ENCODE peak calls at places on chromosome 22, in five cellular contexts. P is fibroblast of lung; V is CD4-positive, CD25-positive, alpha-beta regulatory T cell; K is IMR-90; U is spleen. S is an unnamed sample.
A peak's percentile ranks its signal among the peaks of the same experiment; 100 is the strongest.

GRCh38 chr22:25447689-25448434 is 116.6 kb upstream of the GRK3 start:
- DNase-seq in P (peak; percentile 64), V (peak; percentile 84), K (peak; percentile 78), U (peak; percentile 97), S (peak; percentile 88)

GRCh38 chr22:50545522-50546325 is at the start of gene KLHDC7B:
- DNase-seq in P (no peak), V (no peak), K (peak; percentile 35), U (peak; percentile 79), S (no peak)

GRCh38 chr22:42425337-42425988 is 6.7 kb downstream of the NFAM1 start:
- DNase-seq in P (no peak), V (no peak), K (no peak), U (no peak), S (no peak)

GRCh38 chr22:33180371-33180770 is 122.2 kb upstream of the SYN3 start:
- DNase-seq in P (no peak), V (no peak), K (no peak), U (no peak), S (no peak)

GRCh38 chr22:41725510-41726110 is 26.3 kb downstream of the MEI1 start:
- DNase-seq in P (no peak), V (no peak), K (peak; percentile 12), U (no peak), S (no peak)

GRCh38 chr22:36017661-36018091 is 10.9 kb downstream of the RBFOX2 start:
- DNase-seq in P (no peak), V (no peak), K (no peak), U (no peak), S (no peak)

GRCh38 chr22:36510966-36511881 is 4.4 kb upstream of the FOXRED2 start:
- DNase-seq in P (peak; percentile 44), V (no peak), K (peak; percentile 51), U (no peak), S (no peak)

GRCh38 chr22:26143801-26144325 is 25.4 kb upstream of the SEZ6L start:
- DNase-seq in P (no peak), V (no peak), K (no peak), U (no peak), S (no peak)

GRCh38 chr22:35376728-35377472 is 4.0 kb upstream of the HMOX1 start:
- DNase-seq in P (peak; percentile 97), V (no peak), K (peak; percentile 99), U (peak; percentile 93), S (no peak)

GRCh38 chr22:35313311-35314121 is 13.8 kb downstream of the TOM1 start:
- DNase-seq in P (peak; percentile 96), V (no peak), K (peak; percentile 96), U (peak; percentile 49), S (no peak)

GRCh38 chr22:39927544-39927943 is 26.7 kb downstream of the GRAP2 start:
- DNase-seq in P (no peak), V (no peak), K (no peak), U (no peak), S (no peak)

GRCh38 chr22:24155597-24156145 is 25.6 kb upstream of the SUSD2 start:
- DNase-seq in P (peak; percentile 72), V (no peak), K (peak; percentile 65), U (peak; percentile 94), S (peak; percentile 59)

GRCh38 chr22:31508536-31508935 is 12.2 kb downstream of the SFI1 start:
- DNase-seq in P (no peak), V (no peak), K (no peak), U (no peak), S (no peak)

GRCh38 chr22:16932577-16932976 is 75.4 kb downstream of the GAB4 start:
- DNase-seq in P (no peak), V (no peak), K (no peak), U (no peak), S (no peak)

GRCh38 chr22:40525250-40525884 is 111.2 kb downstream of the MRTFA start:
- DNase-seq in P (no peak), V (peak; percentile 52), K (peak; percentile 46), U (peak; percentile 85), S (peak; percentile 50)

GRCh38 chr22:44151661-44152060 is 29.1 kb upstream of the PARVG start:
- DNase-seq in P (peak; percentile 86), V (no peak), K (peak; percentile 78), U (no peak), S (no peak)

GRCh38 chr22:18152519-18152918 is 2.5 kb downstream of the USP18 start:
- DNase-seq in P (no peak), V (no peak), K (no peak), U (no peak), S (no peak)

GRCh38 chr22:42336527-42337227 is 66.2 kb upstream of the TCF20 start:
- DNase-seq in P (no peak), V (no peak), K (no peak), U (no peak), S (no peak)

GRCh38 chr22:27075028-27075678 is 417.8 kb downstream of the MIAT start:
- DNase-seq in P (no peak), V (no peak), K (no peak), U (no peak), S (no peak)

GRCh38 chr22:24005201-24005600 is at the start of gene GSTT4:
- DNase-seq in P (no peak), V (no peak), K (no peak), U (no peak), S (no peak)

GRCh38 chr22:42780070-42780540 is 59.4 kb upstream of the A4GALT start:
- DNase-seq in P (peak; percentile 91), V (peak; percentile 24), K (peak; percentile 95), U (no peak), S (peak; percentile 56)

GRCh38 chr22:27331526-27332281 is 469.9 kb downstream of the MN1 start:
- DNase-seq in P (no peak), V (no peak), K (peak; percentile 27), U (no peak), S (no peak)

GRCh38 chr22:19943665-19944026 is 2.0 kb upstream of the TXNRD2 start:
- DNase-seq in P (peak; percentile 89), V (no peak), K (peak; percentile 76), U (no peak), S (no peak)

GRCh38 chr22:42857845-42858481 is 890 bp upstream of the ARFGAP3 start:
- DNase-seq in P (no peak), V (no peak), K (no peak), U (peak; percentile 80), S (no peak)

GRCh38 chr22:50723991-50724390 is 14.0 kb upstream of the ACR start:
- DNase-seq in P (no peak), V (no peak), K (peak; percentile 17), U (no peak), S (no peak)

GRCh38 chr22:44596726-44597125 is 98.7 kb upstream of the RTL6 start:
- DNase-seq in P (no peak), V (no peak), K (no peak), U (no peak), S (no peak)

GRCh38 chr22:37559901-37560681 is at the start of gene CDC42EP1:
- DNase-seq in P (peak; percentile 59), V (no peak), K (peak; percentile 36), U (no peak), S (no peak)

GRCh38 chr22:35070451-35071093 is 4.6 kb downstream of the ISX start:
- DNase-seq in P (no peak), V (no peak), K (no peak), U (no peak), S (no peak)

GRCh38 chr22:44112191-44112590 is 68.5 kb upstream of the PARVG start:
- DNase-seq in P (no peak), V (no peak), K (no peak), U (peak; percentile 41), S (no peak)

DNA sequence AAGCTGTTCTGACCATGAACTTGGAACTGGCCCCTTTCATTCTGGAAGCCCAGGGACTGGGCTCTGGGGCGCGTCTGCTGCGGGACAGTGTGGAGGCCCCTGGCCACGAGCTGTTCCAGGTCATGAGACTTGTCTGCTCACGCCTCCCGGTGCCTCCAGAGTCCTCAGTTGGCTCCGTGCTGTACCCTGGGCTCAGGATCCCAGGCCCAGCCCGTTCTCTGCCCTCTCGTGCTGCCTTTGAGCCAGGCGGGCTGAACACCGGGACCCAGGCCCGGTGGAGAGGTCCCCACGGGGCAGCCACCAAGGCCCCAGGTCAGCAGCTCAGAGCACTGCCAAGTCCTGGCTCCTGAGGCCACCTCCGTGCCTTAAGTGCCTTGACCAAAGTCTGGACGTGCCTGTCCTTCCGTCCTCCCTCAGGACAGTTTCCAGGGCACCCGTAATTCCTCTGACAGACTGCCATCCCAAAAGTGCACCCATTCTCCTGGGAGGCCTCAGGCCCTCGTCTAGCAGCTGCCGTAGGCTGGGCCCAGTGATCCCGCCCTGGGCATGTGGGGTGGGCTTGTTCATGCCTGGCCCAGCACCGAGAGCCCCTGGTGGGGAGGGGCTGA is 36.3 kb upstream of the PPARA start:
- DNase-seq in P (no peak), V (no peak), K (no peak), U (no peak), S (no peak)
- H3K4me1 ChIP-seq in P (peaks cover 53% of the 10 kb centered on the region), V (peaks cover 7% of the 10 kb centered on the region), K (peaks cover 19% of the 10 kb centered on the region), U (peaks cover 90% of the 10 kb centered on the region), S (no peaks in the 10 kb centered on the region)

GRCh38 chr22:38761202-38762162 is 5.7 kb upstream of the SUN2 start:
- DNase-seq in P (no peak), V (no peak), K (no peak), U (peak; percentile 82), S (no peak)

GRCh38 chr22:38759005-38759404 is 3.2 kb upstream of the SUN2 start:
- DNase-seq in P (no peak), V (no peak), K (no peak), U (no peak), S (no peak)

GRCh38 chr22:38760477-38761201 is 4.8 kb upstream of the SUN2 start:
- DNase-seq in P (peak; percentile 12), V (no peak), K (peak; percentile 43), U (no peak), S (no peak)

GRCh38 chr22:38766076-38766777 is 10.4 kb upstream of the SUN2 start:
- DNase-seq in P (peak; percentile 48), V (no peak), K (peak; percentile 64), U (no peak), S (peak; percentile 47)

DNA sequence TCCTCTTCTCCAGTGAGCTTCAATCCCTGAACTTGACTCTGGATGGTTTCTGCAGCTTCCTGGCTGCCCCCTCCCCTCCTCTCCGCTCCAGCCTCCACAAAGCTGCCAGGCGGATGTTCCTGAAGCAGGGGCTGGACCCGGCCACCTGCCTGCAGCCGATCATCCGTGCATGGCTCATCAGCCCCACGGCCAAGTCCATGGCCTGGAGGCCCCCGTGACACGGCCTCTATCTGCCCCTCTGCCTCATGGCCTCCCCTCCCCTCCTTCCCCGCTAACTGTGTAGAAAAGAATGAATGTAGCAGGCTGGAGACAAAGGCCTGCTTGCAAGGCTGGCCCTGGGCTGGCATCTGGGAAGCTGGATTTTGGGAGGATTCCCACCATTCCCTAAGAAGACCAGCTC is 6.8 kb upstream of the SUN2 start:
- DNase-seq in P (no peak), V (no peak), K (no peak), U (no peak), S (no peak)
- H3K4me1 ChIP-seq in P (peaks cover 2% of the 10 kb centered on the region), V (peaks cover 16% of the 10 kb centered on the region), K (peaks cover 3% of the 10 kb centered on the region), U (peaks cover 31% of the 10 kb centered on the region), S (peaks cover 24% of the 10 kb centered on the region)

DNA sequence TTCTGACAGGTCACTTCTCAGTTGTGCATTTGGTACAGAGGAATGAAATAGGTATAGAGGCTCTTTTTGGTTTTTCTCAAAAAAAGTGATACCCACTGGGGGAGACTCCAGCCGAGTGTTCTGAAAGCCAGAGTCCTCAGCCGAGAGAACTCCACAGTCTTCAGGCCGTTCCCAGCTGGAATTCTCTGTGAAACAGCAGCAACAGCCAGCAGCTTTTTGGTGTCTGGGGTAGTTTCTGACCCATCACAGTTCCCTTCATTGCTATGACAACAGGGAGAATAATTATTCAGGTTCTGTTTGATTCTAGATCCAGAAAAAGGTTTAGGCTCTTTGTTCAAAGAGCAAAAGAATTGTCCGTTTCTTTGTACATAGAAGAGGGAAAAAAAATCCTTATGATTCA is 84.6 kb downstream of the C22orf31 start:
- DNase-seq in P (peak; percentile 35), V (no peak), K (no peak), U (no peak), S (no peak)
- H3K4me1 ChIP-seq in P (peaks cover 6% of the 10 kb centered on the region), V (no peaks in the 10 kb centered on the region), K (peaks cover 10% of the 10 kb centered on the region), U (no peaks in the 10 kb centered on the region), S (no peaks in the 10 kb centered on the region)

GRCh38 chr22:30422481-30423295 is 2.9 kb upstream of the MTFP1 start:
- DNase-seq in P (peak; percentile 98), V (no peak), K (peak; percentile 95), U (no peak), S (no peak)
- H3K4me1 ChIP-seq in P (peaks cover 36% of the 10 kb centered on the region), V (peaks cover 46% of the 10 kb centered on the region), K (peaks cover 24% of the 10 kb centered on the region), U (peaks cover 68% of the 10 kb centered on the region), S (peaks cover 44% of the 10 kb centered on the region)

S was measured in CD8-positive, alpha-beta memory T cell.